ENCODE peak calls at places on chromosome 17, in four cellular contexts. O, G, S and K are unnamed samples.

GRCh38 chr17:60534010-60534555 is 8.0 kb upstream of the APPBP2 start:
- DNase-seq in S (no peak), O (no peak), G (no peak), K (no peak)

GRCh38 chr17:74779948-74780400 is 3.8 kb upstream of the NAT9 start:
- DNase-seq in S (no peak), G (no peak), O (no peak), K (no peak)

GRCh38 chr17:4673986-4674770 is 29.8 kb downstream of the PELP1 start:
- DNase-seq in S (no peak), G (no peak), O (no peak), K (no peak)

GRCh38 chr17:50950002-50950877 is 84.1 kb upstream of the TOB1 start:
- DNase-seq in G (peak; percentile 62), O (peak; percentile 87), S (peak; percentile 80), K (peak; percentile 65)

GRCh38 chr17:37736428-37736827 is 8.4 kb downstream of the HNF1B start:
- DNase-seq in S (no peak), O (no peak), G (no peak), K (no peak)

GRCh38 chr17:69567130-69567529 is 152.6 kb downstream of the MAP2K6 start:
- DNase-seq in S (no peak), O (no peak), G (no peak), K (no peak)

GRCh38 chr17:78396436-78397335 is 18.2 kb downstream of the PGS1 start:
- DNase-seq in G (no peak), O (no peak), S (no peak), K (peak; percentile 57)

GRCh38 chr17:6787081-6787693 is 11.2 kb downstream of the FBXO39 start:
- DNase-seq in O (no peak), G (no peak), S (no peak), K (peak; percentile 46)

GRCh38 chr17:31508310-31509094 is 117.0 kb downstream of the RAB11FIP4 start:
- DNase-seq in G (no peak), O (peak; percentile 69), S (peak; percentile 40), K (peak; percentile 32)

GRCh38 chr17:80612997-80613731 is 68.5 kb downstream of the RPTOR start:
- DNase-seq in O (no peak), S (no peak), G (no peak), K (no peak)

GRCh38 chr17:72517413-72518237 is 396.8 kb downstream of the SOX9 start:
- DNase-seq in G (no peak), S (no peak), O (no peak), K (no peak)

GRCh38 chr17:40298726-40299125 is 10.3 kb upstream of the RARA start:
- DNase-seq in S (no peak), O (no peak), G (no peak), K (no peak)

GRCh38 chr17:6556121-6557039 is at the start of gene PITPNM3:
- DNase-seq in O (peak; percentile 30), G (peak; percentile 45), S (peak; percentile 42), K (no peak)

GRCh38 chr17:32732900-32733299 is 144.0 kb downstream of the MYO1D start:
- DNase-seq in G (no peak), O (no peak), S (no peak), K (no peak)

GRCh38 chr17:13202835-13203234 is 185.0 kb upstream of the ELAC2 start:
- DNase-seq in S (no peak), O (no peak), G (no peak), K (no peak)

GRCh38 chr17:75031972-75032895 is 14.5 kb downstream of the ATP5PD start:
- DNase-seq in S (peak; percentile 35), O (peak; percentile 59), G (peak; percentile 57), K (peak; percentile 54)

GRCh38 chr17:7068268-7068667 is 11.8 kb downstream of the CLEC10A start:
- DNase-seq in O (no peak), G (no peak), S (no peak), K (no peak)

GRCh38 chr17:7587420-7587786 is 2.5 kb downstream of the SOX15 start:
- DNase-seq in O (no peak), G (no peak), S (no peak), K (no peak)

GRCh38 chr17:81735181-81736102 is 23.4 kb downstream of the SLC25A10 start:
- DNase-seq in S (no peak), G (no peak), O (peak; percentile 67), K (no peak)

GRCh38 chr17:38451840-38452529 is 23.7 kb downstream of the ARHGAP23 start:
- DNase-seq in G (no peak), O (no peak), S (peak; percentile 73), K (no peak)

GRCh38 chr17:80927791-80928216 is 63.8 kb upstream of the CHMP6 start:
- DNase-seq in S (no peak), G (no peak), O (no peak), K (no peak)

GRCh38 chr17:21375162-21375560 is 996 bp upstream of the KCNJ12 start:
- DNase-seq in S (no peak), O (no peak), G (no peak), K (no peak)

GRCh38 chr17:30345527-30346075 is 11.7 kb upstream of the TMIGD1 start:
- DNase-seq in O (peak; percentile 41), S (no peak), G (no peak), K (peak; percentile 71)

GRCh38 chr17:3866269-3866668 is 20.2 kb upstream of the NCBP3 start:
- DNase-seq in G (no peak), O (no peak), S (no peak), K (no peak)

DNA sequence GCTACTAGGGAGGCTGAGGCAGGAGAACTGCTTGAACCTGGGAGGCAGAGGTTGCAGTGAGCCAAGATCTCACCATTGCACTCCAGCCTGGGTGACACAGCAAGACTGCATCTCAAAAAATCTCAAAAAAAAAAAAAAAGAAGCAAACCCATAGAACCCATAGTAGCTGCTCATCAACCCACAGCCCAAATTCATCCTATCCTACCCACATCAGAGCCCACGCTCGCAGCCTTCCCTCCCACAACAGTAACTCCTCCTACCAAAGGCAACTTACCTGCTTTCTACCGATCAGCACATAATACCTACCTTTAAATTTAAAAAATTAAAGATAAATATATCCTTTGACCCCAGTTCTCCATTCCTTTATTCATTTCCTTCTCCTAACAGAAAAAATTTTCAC is 94.7 kb downstream of the GAS7 start:
- DNase-seq in O (no peak), G (no peak), S (no peak), K (no peak)
- TF ChIP-seq ELF4 in O (no peak), G (no peak), S (no peak), K (no peak)

GRCh38 chr17:17413821-17414220 is 63.0 kb upstream of the MED9 start:
- DNase-seq in S (no peak), O (no peak), G (no peak), K (no peak)

GRCh38 chr17:17416007-17416399 is 60.8 kb upstream of the MED9 start:
- DNase-seq in O (peak; percentile 85), S (peak; percentile 36), G (peak; percentile 52), K (peak; percentile 91)

GRCh38 chr17:17413215-17413792 is 63.5 kb upstream of the MED9 start:
- DNase-seq in O (no peak), S (no peak), G (no peak), K (peak; percentile 32)

GRCh38 chr17:17415006-17415405 is 61.8 kb upstream of the MED9 start:
- DNase-seq in G (no peak), O (no peak), S (no peak), K (no peak)

GRCh38 chr17:17414316-17414937 is 62.4 kb upstream of the MED9 start:
- DNase-seq in S (no peak), O (no peak), G (no peak), K (no peak)
- TF ChIP-seq ELF4 in S (no peak), O (no peak), G (no peak), K (no peak)

GRCh38 chr17:53570731-53571130 is 252.0 kb upstream of the KIF2B start:
- DNase-seq in G (no peak), S (no peak), O (no peak), K (no peak)
- TF ChIP-seq ELF4 in G (no peak), S (no peak), O (no peak), K (no peak)

GRCh38 chr17:58758890-58759289 is 3.2 kb downstream of the PPM1E start:
- DNase-seq in G (no peak), O (no peak), S (no peak), K (no peak)

GRCh38 chr17:58755577-58756245 is at the start of gene PPM1E:
- DNase-seq in G (peak; percentile 92), S (peak; percentile 92), O (peak; percentile 84), K (peak; percentile 27)

GRCh38 chr17:58757162-58757613 is 1.5 kb downstream of the PPM1E start:
- DNase-seq in S (no peak), O (no peak), G (no peak), K (no peak)

GRCh38 chr17:58755269-58755576 is 431 bp upstream of the PPM1E start:
- DNase-seq in S (no peak), G (no peak), O (no peak), K (no peak)

DNA sequence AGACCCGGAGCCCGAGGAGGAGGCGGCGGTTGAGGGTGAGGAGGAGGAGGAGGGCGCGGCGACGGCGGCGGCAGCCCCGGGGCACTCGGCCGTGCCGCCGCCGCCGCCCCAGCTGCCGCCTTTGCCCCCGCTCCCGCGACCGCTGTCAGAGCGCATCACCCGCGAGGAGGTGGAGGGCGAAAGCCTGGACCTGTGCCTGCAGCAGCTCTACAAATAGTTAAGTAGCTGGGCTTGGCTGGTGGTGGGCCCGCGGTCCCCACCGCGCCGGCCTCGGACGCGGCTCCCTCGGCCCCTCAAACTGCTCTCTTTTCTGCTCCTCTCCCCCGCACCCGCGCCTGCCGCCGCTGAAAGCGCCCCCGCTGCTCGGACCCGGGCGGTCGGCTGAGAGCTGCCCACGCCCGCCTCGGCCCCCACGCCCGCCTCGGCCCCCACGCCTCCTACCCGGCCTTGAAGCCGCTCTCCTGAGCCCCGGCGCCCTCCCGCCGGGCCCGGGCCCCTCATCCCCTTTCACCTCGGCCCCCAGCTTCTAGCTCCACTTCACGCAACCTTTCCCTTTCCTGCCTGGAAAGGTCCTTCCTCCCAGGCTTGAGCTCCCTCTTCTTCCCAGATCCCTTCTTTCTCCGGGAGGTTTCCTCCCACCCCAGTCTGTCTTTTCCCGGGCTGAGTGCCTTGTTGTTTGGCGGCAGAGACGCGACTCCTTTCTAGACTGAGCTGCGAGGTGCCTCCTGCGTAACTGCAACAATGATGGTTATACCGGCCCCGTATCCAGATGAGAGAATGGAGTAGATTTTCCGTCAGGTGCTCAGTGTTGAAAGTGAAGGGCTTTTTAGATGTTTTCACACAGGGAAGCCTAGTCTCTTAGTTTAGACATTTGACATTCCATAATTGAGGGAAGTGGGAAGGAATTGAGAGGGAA is 850 bp downstream of the PPM1E start:
- DNase-seq in O (peak; percentile 28), S (peak; percentile 40), G (peak; percentile 51), K (no peak)
- TF ChIP-seq ELF4 in O (no peak), S (no peak), G (no peak), K (no peak)

GRCh38 chr17:83175551-83176271 is 96.3 kb downstream of the METRNL start:
- DNase-seq in G (no peak), O (no peak), S (no peak), K (no peak)
- TF ChIP-seq ELF4 in G (no peak), O (no peak), S (no peak), K (no peak)

DNA sequence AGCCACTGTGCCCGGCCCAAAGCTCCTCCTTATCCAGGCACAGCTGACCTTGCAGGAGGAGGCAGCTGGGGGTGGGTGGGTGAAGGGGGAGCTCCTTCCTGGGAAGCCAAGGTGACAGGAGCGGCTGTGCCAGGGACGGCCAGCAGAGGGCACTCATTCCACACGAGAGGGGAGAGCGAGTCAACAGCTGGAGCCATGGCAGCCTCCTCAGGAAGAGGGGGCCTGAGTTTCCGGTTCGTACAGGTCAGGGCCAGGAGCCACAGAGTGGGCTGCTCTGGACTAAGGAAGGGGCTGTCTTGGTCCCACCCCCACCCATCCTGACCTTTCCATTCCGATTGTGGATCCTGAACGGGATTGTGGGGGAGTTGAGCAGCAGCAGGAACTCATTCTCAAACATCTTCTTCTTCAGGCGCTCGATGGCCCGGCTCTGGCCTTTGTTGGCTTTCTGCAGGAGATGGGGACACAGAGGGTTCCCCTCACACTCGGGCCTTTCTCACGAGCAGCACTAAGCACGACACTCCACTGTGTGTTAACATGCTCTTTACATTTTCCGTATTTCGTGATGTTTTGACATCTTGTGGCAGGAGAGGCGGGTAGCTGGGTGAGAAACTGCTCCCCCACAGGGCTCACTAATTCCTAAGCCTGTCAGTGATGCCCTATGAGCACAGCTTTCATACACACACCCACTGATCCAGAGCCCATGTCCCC is 61.6 kb downstream of the TIMM22 start:
- DNase-seq in G (peak; percentile 77), S (peak; percentile 77), O (peak; percentile 58), K (peak; percentile 41)
- TF ChIP-seq ELF4 in G (no peak), S (no peak), O (no peak), K (no peak)